ENCODE peak calls at places on chromosomes 4 and X, in four cellular contexts. One of them, this sample, is unnamed.

GRCh38 chr4:87073570-87074470 is 139.0 kb downstream of the AFF1 start:
- DNase-seq in epithelial cell of prostate: peak
- DNase-seq in prostate gland: peak
- DNase-seq in mammary epithelial cell: peak
- DNase-seq in this sample: peak

GRCh38 chr4:182917182-182918043 is at the start of gene DCTD:
- DNase-seq in mammary epithelial cell: peak
- DNase-seq in prostate gland: peak
- DNase-seq in epithelial cell of prostate: no peak
- DNase-seq in this sample: peak

GRCh38 chr4:25378130-25378743 is 1.2 kb downstream of the ANAPC4 start:
- DNase-seq in prostate gland: no peak
- DNase-seq in mammary epithelial cell: peak
- DNase-seq in epithelial cell of prostate: no peak
- DNase-seq in this sample: no peak

GRCh38 chr4:4869731-4870483 is 10.4 kb downstream of the MSX1 start:
- DNase-seq in epithelial cell of prostate: no peak
- DNase-seq in prostate gland: no peak
- DNase-seq in mammary epithelial cell: no peak
- DNase-seq in this sample: no peak

GRCh38 chrX:7264399-7264798 is 116.4 kb upstream of the PUDP start:
- DNase-seq in epithelial cell of prostate: no peak
- DNase-seq in mammary epithelial cell: no peak
- DNase-seq in prostate gland: no peak
- DNase-seq in this sample: no peak

GRCh38 chr4:55661398-55662056 is 25.4 kb upstream of the NMU start:
- DNase-seq in mammary epithelial cell: no peak
- DNase-seq in prostate gland: no peak
- DNase-seq in epithelial cell of prostate: no peak
- DNase-seq in this sample: no peak

GRCh38 chrX:146854281-146854680 is 39.7 kb upstream of the CXorf51A start:
- DNase-seq in epithelial cell of prostate: no peak
- DNase-seq in mammary epithelial cell: no peak
- DNase-seq in prostate gland: no peak
- DNase-seq in this sample: no peak

GRCh38 chrX:107940095-107940494 is 42.1 kb downstream of the TEX13B start:
- DNase-seq in epithelial cell of prostate: no peak
- DNase-seq in prostate gland: no peak
- DNase-seq in mammary epithelial cell: no peak
- DNase-seq in this sample: no peak

GRCh38 chrX:44675364-44676024 is 132.8 kb upstream of the FUNDC1 start:
- DNase-seq in epithelial cell of prostate: peak
- DNase-seq in prostate gland: peak
- DNase-seq in mammary epithelial cell: peak
- DNase-seq in this sample: no peak

DNA sequence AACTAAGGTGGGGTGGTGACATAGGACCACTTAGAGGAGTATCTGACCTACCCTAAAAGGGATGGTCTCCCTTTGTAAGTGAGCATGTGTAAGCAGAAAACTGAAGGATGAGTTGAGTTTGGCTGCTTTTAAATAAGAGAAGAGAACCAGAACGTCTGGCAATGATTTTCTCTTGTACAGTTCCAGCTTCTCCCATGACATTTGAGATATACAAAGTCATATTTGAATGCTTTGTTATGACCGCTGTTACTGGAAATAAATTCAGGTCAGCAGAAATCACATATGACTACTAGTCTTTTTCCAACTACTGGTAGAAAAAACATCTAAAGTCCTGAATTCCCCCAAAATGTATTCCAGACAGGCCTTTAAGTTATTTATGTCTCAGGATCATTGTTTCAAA is 313.3 kb upstream of the BMP3 start:
- DNase-seq in prostate gland: no peak
- DNase-seq in mammary epithelial cell: no peak
- DNase-seq in epithelial cell of prostate: no peak
- DNase-seq in this sample: no peak
- H3K27ac ChIP-seq in prostate gland: no peak
- H3K27ac ChIP-seq in mammary epithelial cell: no peak
- H3K27ac ChIP-seq in epithelial cell of prostate: no peak
- H3K27ac ChIP-seq in this sample: no peak

GRCh38 chrX:154039577-154039976 is 19.9 kb upstream of the IRAK1 start:
- DNase-seq in prostate gland: no peak
- DNase-seq in epithelial cell of prostate: no peak
- DNase-seq in mammary epithelial cell: no peak
- DNase-seq in this sample: no peak

GRCh38 chrX:154043003-154043402 is 23.3 kb upstream of the IRAK1 start:
- DNase-seq in prostate gland: no peak
- DNase-seq in mammary epithelial cell: peak
- DNase-seq in epithelial cell of prostate: no peak
- DNase-seq in this sample: no peak

GRCh38 chrX:154040863-154041262 is 21.2 kb upstream of the IRAK1 start:
- DNase-seq in prostate gland: no peak
- DNase-seq in mammary epithelial cell: no peak
- DNase-seq in epithelial cell of prostate: no peak
- DNase-seq in this sample: no peak

GRCh38 chrX:154037754-154038153 is 18.1 kb upstream of the IRAK1 start:
- DNase-seq in prostate gland: no peak
- DNase-seq in epithelial cell of prostate: no peak
- DNase-seq in mammary epithelial cell: no peak
- DNase-seq in this sample: no peak

GRCh38 chrX:154040307-154040756 is 20.6 kb upstream of the IRAK1 start:
- DNase-seq in epithelial cell of prostate: peak
- DNase-seq in prostate gland: no peak
- DNase-seq in mammary epithelial cell: peak
- DNase-seq in this sample: no peak
- H3K27ac ChIP-seq in epithelial cell of prostate: peak
- H3K27ac ChIP-seq in prostate gland: no peak
- H3K27ac ChIP-seq in mammary epithelial cell: no peak
- H3K27ac ChIP-seq in this sample: no peak

GRCh38 chr4:119537586-119537985 is 91.0 kb downstream of the PDE5A start:
- DNase-seq in prostate gland: no peak
- DNase-seq in mammary epithelial cell: no peak
- DNase-seq in epithelial cell of prostate: no peak
- DNase-seq in this sample: no peak

GRCh38 chr4:119532319-119532718 is 96.3 kb downstream of the PDE5A start:
- DNase-seq in epithelial cell of prostate: no peak
- DNase-seq in mammary epithelial cell: no peak
- DNase-seq in prostate gland: no peak
- DNase-seq in this sample: no peak

GRCh38 chr4:119542575-119542974 is 86.0 kb downstream of the PDE5A start:
- DNase-seq in epithelial cell of prostate: no peak
- DNase-seq in mammary epithelial cell: no peak
- DNase-seq in prostate gland: no peak
- DNase-seq in this sample: no peak

GRCh38 chr4:119540249-119540648 is 88.4 kb downstream of the PDE5A start:
- DNase-seq in epithelial cell of prostate: no peak
- DNase-seq in mammary epithelial cell: peak
- DNase-seq in prostate gland: no peak
- DNase-seq in this sample: no peak

GRCh38 chr4:119536572-119537528 is 91.8 kb downstream of the PDE5A start:
- DNase-seq in mammary epithelial cell: peak
- DNase-seq in epithelial cell of prostate: no peak
- DNase-seq in prostate gland: no peak
- DNase-seq in this sample: no peak
- H3K27ac ChIP-seq in mammary epithelial cell: no peak
- H3K27ac ChIP-seq in epithelial cell of prostate: peak
- H3K27ac ChIP-seq in prostate gland: no peak
- H3K27ac ChIP-seq in this sample: no peak

DNA sequence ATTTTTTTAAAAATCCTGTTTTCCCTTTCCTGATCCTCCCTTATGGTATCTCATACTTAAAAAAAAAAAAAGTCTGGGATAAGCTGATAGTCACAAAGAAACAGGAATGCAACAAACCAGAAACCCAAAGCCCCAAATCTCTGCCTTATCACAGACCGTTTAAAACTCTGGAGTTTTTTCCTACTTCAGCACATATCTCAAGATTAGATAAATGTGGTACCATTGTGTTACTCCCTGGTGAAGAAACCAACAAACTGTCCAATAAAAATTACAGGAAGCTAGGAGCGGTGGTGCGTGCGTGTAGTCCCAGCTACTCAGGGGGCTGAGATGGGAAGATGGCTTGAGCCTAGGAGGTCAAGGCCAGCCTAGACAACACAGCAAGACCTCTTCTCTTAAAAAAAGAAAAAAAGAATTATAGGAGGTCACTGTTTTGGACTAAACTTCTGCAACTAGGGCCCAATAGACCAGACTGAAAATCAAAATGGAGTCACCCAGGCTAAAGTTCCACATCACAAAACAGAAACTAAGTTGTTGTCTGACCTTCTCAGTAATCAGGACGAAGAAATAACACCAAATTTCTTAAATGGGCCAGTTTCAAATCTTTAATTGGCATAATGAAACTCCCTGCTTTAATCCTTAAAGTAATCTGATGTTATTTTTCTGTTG is 51.9 kb downstream of the RBM47 start:
- DNase-seq in prostate gland: no peak
- DNase-seq in epithelial cell of prostate: no peak
- DNase-seq in mammary epithelial cell: no peak
- DNase-seq in this sample: no peak
- H3K27ac ChIP-seq in prostate gland: peak
- H3K27ac ChIP-seq in epithelial cell of prostate: peak
- H3K27ac ChIP-seq in mammary epithelial cell: peak
- H3K27ac ChIP-seq in this sample: no peak

DNA sequence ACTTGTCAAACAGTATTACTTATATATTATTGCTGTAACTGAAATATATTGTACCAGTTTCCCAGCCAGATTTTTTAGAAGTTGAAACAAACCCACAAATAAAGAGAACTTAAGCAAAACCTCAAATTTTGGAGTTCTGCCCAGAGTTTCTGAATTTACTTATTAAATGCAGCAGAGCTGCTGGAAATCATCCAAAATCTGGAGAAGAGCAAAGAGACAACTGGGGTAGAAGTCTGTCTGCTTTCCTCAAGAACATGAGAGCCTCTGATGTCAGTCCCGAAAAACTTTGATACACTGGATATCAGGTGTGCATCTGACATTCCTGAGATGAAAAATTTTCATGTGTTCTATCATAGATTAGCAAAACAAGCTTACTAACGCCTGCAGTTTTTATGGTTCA is 325.9 kb downstream of the NR3C2 start:
- DNase-seq in mammary epithelial cell: no peak
- DNase-seq in epithelial cell of prostate: no peak
- DNase-seq in prostate gland: no peak
- DNase-seq in this sample: no peak
- H3K27ac ChIP-seq in mammary epithelial cell: no peak
- H3K27ac ChIP-seq in epithelial cell of prostate: no peak
- H3K27ac ChIP-seq in prostate gland: no peak
- H3K27ac ChIP-seq in this sample: no peak

GRCh38 chr4:17859793-17860406 is 49.1 kb downstream of the NCAPG start:
- DNase-seq in mammary epithelial cell: no peak
- DNase-seq in epithelial cell of prostate: no peak
- DNase-seq in prostate gland: no peak
- DNase-seq in this sample: no peak

GRCh38 chr4:17851921-17852320 is 41.1 kb downstream of the NCAPG start:
- DNase-seq in mammary epithelial cell: no peak
- DNase-seq in prostate gland: no peak
- DNase-seq in epithelial cell of prostate: no peak
- DNase-seq in this sample: no peak

GRCh38 chr4:17854076-17854475 is 43.3 kb downstream of the NCAPG start:
- DNase-seq in prostate gland: no peak
- DNase-seq in mammary epithelial cell: no peak
- DNase-seq in epithelial cell of prostate: no peak
- DNase-seq in this sample: no peak
- H3K27ac ChIP-seq in prostate gland: no peak
- H3K27ac ChIP-seq in mammary epithelial cell: no peak
- H3K27ac ChIP-seq in epithelial cell of prostate: no peak
- H3K27ac ChIP-seq in this sample: no peak